ENCODE peak calls at places on chromosomes 2 and 18, in six cellular contexts. One of them, this sample, is unnamed.

GRCh38 chr2:213490087-213490486 is 205.8 kb downstream of the SPAG16 start:
- DNase-seq in endodermal cell: no peak
- DNase-seq in A549: no peak
- DNase-seq in brain microvascular endothelial cell: no peak
- DNase-seq in astrocyte of the spinal cord: no peak
- DNase-seq in left ventricle myocardium inferior: no peak
- DNase-seq in this sample: no peak

GRCh38 chr2:21643180-21643579 is 519.4 kb downstream of the TDRD15 start:
- DNase-seq in astrocyte of the spinal cord: peak
- DNase-seq in A549: peak
- DNase-seq in left ventricle myocardium inferior: no peak
- DNase-seq in endodermal cell: no peak
- DNase-seq in brain microvascular endothelial cell: peak
- DNase-seq in this sample: no peak

GRCh38 chr2:235270951-235271350 is 222.9 kb upstream of the AGAP1 start:
- DNase-seq in brain microvascular endothelial cell: peak
- DNase-seq in A549: no peak
- DNase-seq in endodermal cell: no peak
- DNase-seq in astrocyte of the spinal cord: peak
- DNase-seq in left ventricle myocardium inferior: no peak
- DNase-seq in this sample: no peak

GRCh38 chr2:128693630-128694029 is 375.0 kb upstream of the HS6ST1 start:
- DNase-seq in A549: no peak
- DNase-seq in left ventricle myocardium inferior: no peak
- DNase-seq in endodermal cell: no peak
- DNase-seq in astrocyte of the spinal cord: no peak
- DNase-seq in brain microvascular endothelial cell: no peak
- DNase-seq in this sample: no peak

GRCh38 chr18:27263369-27263768 is 78.3 kb upstream of the CHST9 start:
- DNase-seq in brain microvascular endothelial cell: no peak
- DNase-seq in A549: no peak
- DNase-seq in astrocyte of the spinal cord: no peak
- DNase-seq in endodermal cell: no peak
- DNase-seq in left ventricle myocardium inferior: no peak
- DNase-seq in this sample: no peak

GRCh38 chr2:107337209-107337898 is 451.4 kb upstream of the ST6GAL2 start:
- DNase-seq in brain microvascular endothelial cell: peak
- DNase-seq in endodermal cell: no peak
- DNase-seq in left ventricle myocardium inferior: no peak
- DNase-seq in A549: no peak
- DNase-seq in astrocyte of the spinal cord: peak
- DNase-seq in this sample: no peak

GRCh38 chr18:44700652-44701051 is 20.0 kb downstream of the SETBP1 start:
- DNase-seq in left ventricle myocardium inferior: no peak
- DNase-seq in A549: no peak
- DNase-seq in astrocyte of the spinal cord: peak
- DNase-seq in endodermal cell: no peak
- DNase-seq in brain microvascular endothelial cell: peak
- DNase-seq in this sample: no peak

GRCh38 chr18:331231-331771 is 63.5 kb upstream of the THOC1 start:
- DNase-seq in astrocyte of the spinal cord: peak
- DNase-seq in left ventricle myocardium inferior: no peak
- DNase-seq in brain microvascular endothelial cell: peak
- DNase-seq in A549: no peak
- DNase-seq in endodermal cell: no peak
- DNase-seq in this sample: no peak

GRCh38 chr18:13809025-13809384 is 14.9 kb upstream of the MC5R start:
- DNase-seq in left ventricle myocardium inferior: no peak
- DNase-seq in astrocyte of the spinal cord: no peak
- DNase-seq in A549: no peak
- DNase-seq in endodermal cell: no peak
- DNase-seq in brain microvascular endothelial cell: no peak
- DNase-seq in this sample: no peak

GRCh38 chr2:53632714-53633113 is 134.9 kb upstream of the CHAC2 start:
- DNase-seq in endodermal cell: no peak
- DNase-seq in left ventricle myocardium inferior: no peak
- DNase-seq in brain microvascular endothelial cell: peak
- DNase-seq in A549: no peak
- DNase-seq in astrocyte of the spinal cord: peak
- DNase-seq in this sample: peak

GRCh38 chr2:165596788-165597187 is 127.3 kb downstream of the CSRNP3 start:
- DNase-seq in endodermal cell: no peak
- DNase-seq in astrocyte of the spinal cord: no peak
- DNase-seq in left ventricle myocardium inferior: no peak
- DNase-seq in A549: no peak
- DNase-seq in brain microvascular endothelial cell: no peak
- DNase-seq in this sample: no peak

GRCh38 chr18:59783138-59783537 is 85.9 kb upstream of the CCBE1 start:
- DNase-seq in A549: peak
- DNase-seq in left ventricle myocardium inferior: no peak
- DNase-seq in brain microvascular endothelial cell: peak
- DNase-seq in endodermal cell: peak
- DNase-seq in astrocyte of the spinal cord: peak
- DNase-seq in this sample: no peak

GRCh38 chr2:188291142-188291616 is 495 bp upstream of the GULP1 start:
- DNase-seq in endodermal cell: peak
- DNase-seq in brain microvascular endothelial cell: no peak
- DNase-seq in astrocyte of the spinal cord: peak
- DNase-seq in left ventricle myocardium inferior: peak
- DNase-seq in A549: peak
- DNase-seq in this sample: peak

GRCh38 chr2:46208766-46209165 is 88.4 kb upstream of the EPAS1 start:
- DNase-seq in brain microvascular endothelial cell: no peak
- DNase-seq in left ventricle myocardium inferior: no peak
- DNase-seq in endodermal cell: no peak
- DNase-seq in astrocyte of the spinal cord: no peak
- DNase-seq in A549: no peak
- DNase-seq in this sample: no peak

GRCh38 chr2:24199968-24200590 is 25.2 kb downstream of the FAM228A start:
- DNase-seq in left ventricle myocardium inferior: no peak
- DNase-seq in brain microvascular endothelial cell: no peak
- DNase-seq in astrocyte of the spinal cord: no peak
- DNase-seq in endodermal cell: no peak
- DNase-seq in A549: no peak
- DNase-seq in this sample: no peak

GRCh38 chr2:70790079-70790963 is at the start of gene FIGLA:
- DNase-seq in left ventricle myocardium inferior: no peak
- DNase-seq in brain microvascular endothelial cell: no peak
- DNase-seq in endodermal cell: peak
- DNase-seq in astrocyte of the spinal cord: no peak
- DNase-seq in A549: no peak
- DNase-seq in this sample: no peak

GRCh38 chr2:234931369-234931768 is 20.4 kb upstream of the SH3BP4 start:
- DNase-seq in brain microvascular endothelial cell: no peak
- DNase-seq in A549: no peak
- DNase-seq in astrocyte of the spinal cord: no peak
- DNase-seq in endodermal cell: no peak
- DNase-seq in left ventricle myocardium inferior: no peak
- DNase-seq in this sample: no peak

GRCh38 chr2:45005261-45006002 is 3.8 kb downstream of the SIX2 start:
- DNase-seq in left ventricle myocardium inferior: no peak
- DNase-seq in brain microvascular endothelial cell: no peak
- DNase-seq in A549: no peak
- DNase-seq in astrocyte of the spinal cord: no peak
- DNase-seq in endodermal cell: no peak
- DNase-seq in this sample: no peak

GRCh38 chr2:231549446-231550239 is 19.4 kb upstream of the NMUR1 start:
- DNase-seq in brain microvascular endothelial cell: no peak
- DNase-seq in astrocyte of the spinal cord: no peak
- DNase-seq in left ventricle myocardium inferior: no peak
- DNase-seq in A549: no peak
- DNase-seq in endodermal cell: no peak
- DNase-seq in this sample: no peak

GRCh38 chr2:97950329-97951154 is 45.2 kb downstream of the TMEM131 start:
- DNase-seq in left ventricle myocardium inferior: no peak
- DNase-seq in A549: no peak
- DNase-seq in endodermal cell: no peak
- DNase-seq in astrocyte of the spinal cord: peak
- DNase-seq in brain microvascular endothelial cell: peak
- DNase-seq in this sample: peak

GRCh38 chr18:43484710-43485109 is 207.4 kb upstream of the SYT4 start:
- DNase-seq in astrocyte of the spinal cord: no peak
- DNase-seq in A549: no peak
- DNase-seq in brain microvascular endothelial cell: no peak
- DNase-seq in endodermal cell: no peak
- DNase-seq in left ventricle myocardium inferior: no peak
- DNase-seq in this sample: no peak

GRCh38 chr2:11746376-11746806 is at the start of gene LPIN1:
- DNase-seq in endodermal cell: peak
- DNase-seq in brain microvascular endothelial cell: peak
- DNase-seq in astrocyte of the spinal cord: peak
- DNase-seq in left ventricle myocardium inferior: peak
- DNase-seq in A549: peak
- DNase-seq in this sample: no peak

GRCh38 chr2:3464401-3465005 is 54.8 kb downstream of the ADI1 start:
- DNase-seq in brain microvascular endothelial cell: no peak
- DNase-seq in endodermal cell: no peak
- DNase-seq in left ventricle myocardium inferior: no peak
- DNase-seq in astrocyte of the spinal cord: no peak
- DNase-seq in A549: no peak
- DNase-seq in this sample: no peak

GRCh38 chr2:67660015-67660602 is 263.0 kb downstream of the ETAA1 start:
- DNase-seq in left ventricle myocardium inferior: no peak
- DNase-seq in astrocyte of the spinal cord: no peak
- DNase-seq in brain microvascular endothelial cell: no peak
- DNase-seq in endodermal cell: no peak
- DNase-seq in A549: no peak
- DNase-seq in this sample: no peak

GRCh38 chr2:205543937-205544702 is 138.2 kb upstream of the NRP2 start:
- DNase-seq in left ventricle myocardium inferior: no peak
- DNase-seq in endodermal cell: no peak
- DNase-seq in A549: no peak
- DNase-seq in brain microvascular endothelial cell: no peak
- DNase-seq in astrocyte of the spinal cord: no peak
- DNase-seq in this sample: no peak

GRCh38 chr2:216192931-216193330 is 83.8 kb downstream of the XRCC5 start:
- DNase-seq in endodermal cell: no peak
- DNase-seq in A549: no peak
- DNase-seq in left ventricle myocardium inferior: no peak
- DNase-seq in brain microvascular endothelial cell: no peak
- DNase-seq in astrocyte of the spinal cord: no peak
- DNase-seq in this sample: no peak
- H3K4me3 ChIP-seq in endodermal cell: no peak
- H3K4me3 ChIP-seq in A549: no peak
- H3K4me3 ChIP-seq in left ventricle myocardium inferior: no peak
- H3K4me3 ChIP-seq in brain microvascular endothelial cell: no peak
- H3K4me3 ChIP-seq in astrocyte of the spinal cord: no peak
- H3K4me3 ChIP-seq in this sample: no peak

DNA sequence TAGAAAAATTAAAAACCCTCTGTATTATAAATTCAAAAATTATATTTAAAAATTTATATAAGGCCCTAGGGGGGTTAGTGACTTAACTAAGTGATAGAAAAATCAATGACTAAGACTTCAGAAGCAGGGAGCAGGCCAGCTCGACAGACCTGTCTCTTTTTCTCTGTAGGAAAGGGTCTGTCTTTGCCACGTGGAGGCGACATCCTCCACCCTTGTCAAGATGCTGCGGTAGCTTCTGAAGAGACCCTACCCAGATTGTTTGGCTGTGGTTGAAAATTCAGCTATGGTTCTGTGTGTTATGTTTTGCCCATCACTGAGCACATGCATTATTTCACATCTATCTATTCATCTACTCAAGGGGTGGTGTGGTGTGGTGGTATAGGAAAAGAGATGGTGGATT is 8.2 kb upstream of the SLC4A3 start:
- DNase-seq in astrocyte of the spinal cord: no peak
- DNase-seq in brain microvascular endothelial cell: no peak
- DNase-seq in endodermal cell: peak
- DNase-seq in A549: no peak
- DNase-seq in left ventricle myocardium inferior: no peak
- DNase-seq in this sample: no peak
- TF ChIP-seq CTCF in astrocyte of the spinal cord: no peak
- TF ChIP-seq CTCF in brain microvascular endothelial cell: peak
- TF ChIP-seq CTCF in endodermal cell: peak
- TF ChIP-seq CTCF in A549: no peak
- TF ChIP-seq CTCF in left ventricle myocardium inferior: no peak
- TF ChIP-seq CTCF in this sample: peak

GRCh38 chr2:150609831-150610582 is 122.5 kb upstream of the RND3 start:
- DNase-seq in endodermal cell: no peak
- DNase-seq in astrocyte of the spinal cord: peak
- DNase-seq in A549: no peak
- DNase-seq in brain microvascular endothelial cell: no peak
- DNase-seq in left ventricle myocardium inferior: no peak
- DNase-seq in this sample: no peak

GRCh38 chr2:150610670-150611279 is 123.3 kb upstream of the RND3 start:
- DNase-seq in brain microvascular endothelial cell: peak
- DNase-seq in astrocyte of the spinal cord: peak
- DNase-seq in endodermal cell: peak
- DNase-seq in A549: peak
- DNase-seq in left ventricle myocardium inferior: no peak
- DNase-seq in this sample: no peak

GRCh38 chr2:150608341-150608740 is 120.9 kb upstream of the RND3 start:
- DNase-seq in brain microvascular endothelial cell: no peak
- DNase-seq in left ventricle myocardium inferior: no peak
- DNase-seq in endodermal cell: no peak
- DNase-seq in A549: no peak
- DNase-seq in astrocyte of the spinal cord: no peak
- DNase-seq in this sample: no peak

GRCh38 chr2:150617351-150617750 is 129.9 kb upstream of the RND3 start:
- DNase-seq in A549: no peak
- DNase-seq in left ventricle myocardium inferior: no peak
- DNase-seq in endodermal cell: no peak
- DNase-seq in brain microvascular endothelial cell: no peak
- DNase-seq in astrocyte of the spinal cord: no peak
- DNase-seq in this sample: no peak

DNA sequence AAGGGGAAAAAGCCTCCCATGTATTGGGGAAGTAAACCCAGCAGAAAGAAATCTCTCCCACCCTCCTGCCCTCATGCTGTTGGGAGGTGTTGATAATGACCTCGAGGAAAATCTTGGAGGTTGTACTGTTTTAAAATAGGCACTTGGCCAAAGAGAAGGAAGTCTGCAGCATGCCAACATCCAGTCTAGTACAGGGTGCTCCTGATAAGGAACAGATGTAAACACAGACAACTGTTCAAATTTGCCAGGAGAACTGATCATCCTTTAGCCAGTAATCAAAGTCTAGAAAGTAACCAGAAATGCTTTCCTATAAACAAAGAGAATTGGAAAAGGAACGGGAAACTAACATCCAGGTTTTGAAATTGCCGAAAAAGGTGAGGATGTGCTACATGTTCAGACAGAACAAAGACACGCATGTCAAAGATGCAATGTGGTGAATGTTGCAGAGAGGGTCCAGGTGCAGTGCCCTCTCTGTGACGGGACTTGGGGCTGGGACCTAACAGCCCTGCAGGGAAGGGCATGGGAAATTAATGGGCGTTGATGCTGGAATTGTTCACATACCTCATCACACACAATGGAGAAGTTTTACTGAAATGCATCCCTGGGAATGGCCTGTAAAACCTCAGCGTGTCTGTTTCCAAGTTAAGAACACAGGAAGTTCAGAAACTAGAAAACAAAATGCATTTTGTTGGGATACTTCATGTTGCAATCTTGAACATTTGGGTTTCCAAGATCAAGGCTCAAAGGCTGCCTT is 125.7 kb upstream of the RND3 start:
- DNase-seq in endodermal cell: no peak
- DNase-seq in astrocyte of the spinal cord: no peak
- DNase-seq in brain microvascular endothelial cell: no peak
- DNase-seq in A549: no peak
- DNase-seq in left ventricle myocardium inferior: no peak
- DNase-seq in this sample: no peak
- H3K4me3 ChIP-seq in endodermal cell: no peak
- H3K4me3 ChIP-seq in astrocyte of the spinal cord: no peak
- H3K4me3 ChIP-seq in brain microvascular endothelial cell: no peak
- H3K4me3 ChIP-seq in A549: no peak
- H3K4me3 ChIP-seq in left ventricle myocardium inferior: no peak
- H3K4me3 ChIP-seq in this sample: no peak

GRCh38 chr2:201915446-201915845 is 109.1 kb downstream of the CDK15 start:
- DNase-seq in astrocyte of the spinal cord: no peak
- DNase-seq in A549: no peak
- DNase-seq in brain microvascular endothelial cell: no peak
- DNase-seq in endodermal cell: peak
- DNase-seq in left ventricle myocardium inferior: no peak
- DNase-seq in this sample: no peak
- TF ChIP-seq CTCF in astrocyte of the spinal cord: no peak
- TF ChIP-seq CTCF in A549: no peak
- TF ChIP-seq CTCF in brain microvascular endothelial cell: no peak
- TF ChIP-seq CTCF in endodermal cell: peak
- TF ChIP-seq CTCF in left ventricle myocardium inferior: no peak
- TF ChIP-seq CTCF in this sample: no peak